ENCODE peak calls at places on chromosomes 4 and X, in ten cellular contexts. One of them, this sample, is unnamed.

GRCh38 chr4:187251896-187252295 is 528.2 kb upstream of the FAT1 start:
- DNase-seq in heart left ventricle: no peak
- DNase-seq in kidney epithelial cell: no peak
- DNase-seq in breast epithelium: no peak
- DNase-seq in coronary artery: no peak
- DNase-seq in transverse colon: no peak
- DNase-seq in fibroblast of mammary gland: no peak
- DNase-seq in activated B cell treated with CpG ODN at 0.5 μM for 24 hours: no peak
- DNase-seq in AG09319: no peak
- DNase-seq in colonic mucosa: no peak
- DNase-seq in this sample: no peak

GRCh38 chrX:46704767-46705386 is 54.0 kb downstream of the SLC9A7 start:
- DNase-seq in transverse colon: no peak
- DNase-seq in AG09319: no peak
- DNase-seq in kidney epithelial cell: no peak
- DNase-seq in coronary artery: no peak
- DNase-seq in activated B cell treated with CpG ODN at 0.5 μM for 24 hours: no peak
- DNase-seq in colonic mucosa: no peak
- DNase-seq in heart left ventricle: no peak
- DNase-seq in breast epithelium: no peak
- DNase-seq in fibroblast of mammary gland: peak
- DNase-seq in this sample: peak

GRCh38 chr4:11650801-11651596 is 222.3 kb upstream of the HS3ST1 start:
- DNase-seq in AG09319: no peak
- DNase-seq in coronary artery: no peak
- DNase-seq in colonic mucosa: no peak
- DNase-seq in kidney epithelial cell: peak
- DNase-seq in breast epithelium: no peak
- DNase-seq in fibroblast of mammary gland: peak
- DNase-seq in heart left ventricle: no peak
- DNase-seq in transverse colon: no peak
- DNase-seq in activated B cell treated with CpG ODN at 0.5 μM for 24 hours: no peak
- DNase-seq in this sample: no peak

GRCh38 chrX:130702867-130703707 is 199.9 kb downstream of the ENOX2 start:
- DNase-seq in fibroblast of mammary gland: peak
- DNase-seq in coronary artery: no peak
- DNase-seq in heart left ventricle: no peak
- DNase-seq in kidney epithelial cell: no peak
- DNase-seq in colonic mucosa: no peak
- DNase-seq in activated B cell treated with CpG ODN at 0.5 μM for 24 hours: no peak
- DNase-seq in AG09319: no peak
- DNase-seq in transverse colon: no peak
- DNase-seq in breast epithelium: no peak
- DNase-seq in this sample: peak

GRCh38 chr4:14749910-14750309 is 252.4 kb upstream of the CPEB2 start:
- DNase-seq in colonic mucosa: peak
- DNase-seq in kidney epithelial cell: no peak
- DNase-seq in breast epithelium: no peak
- DNase-seq in coronary artery: no peak
- DNase-seq in transverse colon: peak
- DNase-seq in fibroblast of mammary gland: peak
- DNase-seq in AG09319: no peak
- DNase-seq in activated B cell treated with CpG ODN at 0.5 μM for 24 hours: no peak
- DNase-seq in heart left ventricle: peak
- DNase-seq in this sample: no peak

GRCh38 chrX:132209527-132209926 is 9.7 kb downstream of the RAP2C start:
- DNase-seq in coronary artery: no peak
- DNase-seq in transverse colon: no peak
- DNase-seq in kidney epithelial cell: no peak
- DNase-seq in fibroblast of mammary gland: peak
- DNase-seq in breast epithelium: no peak
- DNase-seq in AG09319: no peak
- DNase-seq in activated B cell treated with CpG ODN at 0.5 μM for 24 hours: no peak
- DNase-seq in colonic mucosa: no peak
- DNase-seq in heart left ventricle: no peak
- DNase-seq in this sample: no peak

GRCh38 chrX:107574711-107575110 is 53.6 kb upstream of the PRPS1 start:
- DNase-seq in AG09319: no peak
- DNase-seq in fibroblast of mammary gland: peak
- DNase-seq in heart left ventricle: no peak
- DNase-seq in coronary artery: no peak
- DNase-seq in activated B cell treated with CpG ODN at 0.5 μM for 24 hours: no peak
- DNase-seq in colonic mucosa: no peak
- DNase-seq in kidney epithelial cell: no peak
- DNase-seq in breast epithelium: no peak
- DNase-seq in transverse colon: no peak
- DNase-seq in this sample: peak

GRCh38 chr4:61468091-61468720 is 268.1 kb downstream of the ADGRL3 start:
- DNase-seq in activated B cell treated with CpG ODN at 0.5 μM for 24 hours: no peak
- DNase-seq in heart left ventricle: no peak
- DNase-seq in AG09319: no peak
- DNase-seq in coronary artery: no peak
- DNase-seq in breast epithelium: no peak
- DNase-seq in fibroblast of mammary gland: peak
- DNase-seq in colonic mucosa: no peak
- DNase-seq in transverse colon: no peak
- DNase-seq in kidney epithelial cell: peak
- DNase-seq in this sample: no peak

GRCh38 chr4:8726344-8726851 is 133.8 kb downstream of the CPZ start:
- DNase-seq in colonic mucosa: no peak
- DNase-seq in heart left ventricle: no peak
- DNase-seq in kidney epithelial cell: no peak
- DNase-seq in fibroblast of mammary gland: no peak
- DNase-seq in AG09319: no peak
- DNase-seq in breast epithelium: peak
- DNase-seq in activated B cell treated with CpG ODN at 0.5 μM for 24 hours: peak
- DNase-seq in coronary artery: peak
- DNase-seq in transverse colon: peak
- DNase-seq in this sample: no peak

GRCh38 chr4:25441519-25442117 is 64.6 kb downstream of the ANAPC4 start:
- DNase-seq in kidney epithelial cell: peak
- DNase-seq in colonic mucosa: peak
- DNase-seq in fibroblast of mammary gland: peak
- DNase-seq in transverse colon: peak
- DNase-seq in activated B cell treated with CpG ODN at 0.5 μM for 24 hours: no peak
- DNase-seq in heart left ventricle: peak
- DNase-seq in AG09319: no peak
- DNase-seq in breast epithelium: no peak
- DNase-seq in coronary artery: no peak
- DNase-seq in this sample: peak

GRCh38 chrX:47831788-47832187 is 4.9 kb upstream of the ZNF81 start:
- DNase-seq in transverse colon: peak
- DNase-seq in kidney epithelial cell: no peak
- DNase-seq in coronary artery: no peak
- DNase-seq in breast epithelium: no peak
- DNase-seq in fibroblast of mammary gland: peak
- DNase-seq in activated B cell treated with CpG ODN at 0.5 μM for 24 hours: no peak
- DNase-seq in heart left ventricle: peak
- DNase-seq in AG09319: no peak
- DNase-seq in colonic mucosa: peak
- DNase-seq in this sample: peak

GRCh38 chr4:38004062-38004461 is 43.9 kb downstream of the PTTG2 start:
- DNase-seq in AG09319: no peak
- DNase-seq in colonic mucosa: no peak
- DNase-seq in heart left ventricle: no peak
- DNase-seq in fibroblast of mammary gland: no peak
- DNase-seq in breast epithelium: no peak
- DNase-seq in activated B cell treated with CpG ODN at 0.5 μM for 24 hours: no peak
- DNase-seq in coronary artery: no peak
- DNase-seq in kidney epithelial cell: peak
- DNase-seq in transverse colon: no peak
- DNase-seq in this sample: no peak
- TF ChIP-seq CTCF in AG09319: no peak
- TF ChIP-seq CTCF in colonic mucosa: no peak
- TF ChIP-seq CTCF in heart left ventricle: no peak
- TF ChIP-seq CTCF in fibroblast of mammary gland: no peak
- TF ChIP-seq CTCF in breast epithelium: no peak
- TF ChIP-seq CTCF in activated B cell treated with CpG ODN at 0.5 μM for 24 hours: no peak
- TF ChIP-seq CTCF in coronary artery: no peak
- TF ChIP-seq CTCF in kidney epithelial cell: no peak
- TF ChIP-seq CTCF in transverse colon: no peak
- TF ChIP-seq CTCF in this sample: no peak

GRCh38 chr4:7261174-7261573 is 68.8 kb downstream of the SORCS2 start:
- DNase-seq in fibroblast of mammary gland: no peak
- DNase-seq in activated B cell treated with CpG ODN at 0.5 μM for 24 hours: no peak
- DNase-seq in coronary artery: no peak
- DNase-seq in colonic mucosa: no peak
- DNase-seq in breast epithelium: no peak
- DNase-seq in AG09319: no peak
- DNase-seq in heart left ventricle: no peak
- DNase-seq in transverse colon: no peak
- DNase-seq in kidney epithelial cell: no peak
- DNase-seq in this sample: no peak
- TF ChIP-seq CTCF in fibroblast of mammary gland: no peak
- TF ChIP-seq CTCF in activated B cell treated with CpG ODN at 0.5 μM for 24 hours: no peak
- TF ChIP-seq CTCF in coronary artery: no peak
- TF ChIP-seq CTCF in colonic mucosa: no peak
- TF ChIP-seq CTCF in breast epithelium: no peak
- TF ChIP-seq CTCF in AG09319: no peak
- TF ChIP-seq CTCF in heart left ventricle: no peak
- TF ChIP-seq CTCF in transverse colon: no peak
- TF ChIP-seq CTCF in kidney epithelial cell: no peak
- TF ChIP-seq CTCF in this sample: no peak

GRCh38 chr4:41750624-41751324 is 2.2 kb upstream of the PHOX2B start:
- DNase-seq in breast epithelium: no peak
- DNase-seq in heart left ventricle: no peak
- DNase-seq in fibroblast of mammary gland: no peak
- DNase-seq in coronary artery: no peak
- DNase-seq in colonic mucosa: no peak
- DNase-seq in transverse colon: no peak
- DNase-seq in kidney epithelial cell: no peak
- DNase-seq in AG09319: no peak
- DNase-seq in activated B cell treated with CpG ODN at 0.5 μM for 24 hours: no peak
- DNase-seq in this sample: no peak

GRCh38 chr4:41749650-41750049 is 1.1 kb upstream of the PHOX2B start:
- DNase-seq in AG09319: no peak
- DNase-seq in transverse colon: no peak
- DNase-seq in fibroblast of mammary gland: no peak
- DNase-seq in activated B cell treated with CpG ODN at 0.5 μM for 24 hours: no peak
- DNase-seq in heart left ventricle: no peak
- DNase-seq in breast epithelium: no peak
- DNase-seq in coronary artery: no peak
- DNase-seq in colonic mucosa: no peak
- DNase-seq in kidney epithelial cell: no peak
- DNase-seq in this sample: no peak

GRCh38 chr4:41752081-41752836 is 3.7 kb upstream of the PHOX2B start:
- DNase-seq in transverse colon: no peak
- DNase-seq in colonic mucosa: no peak
- DNase-seq in activated B cell treated with CpG ODN at 0.5 μM for 24 hours: no peak
- DNase-seq in breast epithelium: no peak
- DNase-seq in coronary artery: no peak
- DNase-seq in AG09319: no peak
- DNase-seq in fibroblast of mammary gland: no peak
- DNase-seq in heart left ventricle: no peak
- DNase-seq in kidney epithelial cell: no peak
- DNase-seq in this sample: no peak

GRCh38 chr4:41750158-41750623 is 1.7 kb upstream of the PHOX2B start:
- DNase-seq in AG09319: no peak
- DNase-seq in breast epithelium: no peak
- DNase-seq in colonic mucosa: no peak
- DNase-seq in coronary artery: no peak
- DNase-seq in heart left ventricle: no peak
- DNase-seq in transverse colon: no peak
- DNase-seq in activated B cell treated with CpG ODN at 0.5 μM for 24 hours: no peak
- DNase-seq in fibroblast of mammary gland: no peak
- DNase-seq in kidney epithelial cell: no peak
- DNase-seq in this sample: no peak

DNA sequence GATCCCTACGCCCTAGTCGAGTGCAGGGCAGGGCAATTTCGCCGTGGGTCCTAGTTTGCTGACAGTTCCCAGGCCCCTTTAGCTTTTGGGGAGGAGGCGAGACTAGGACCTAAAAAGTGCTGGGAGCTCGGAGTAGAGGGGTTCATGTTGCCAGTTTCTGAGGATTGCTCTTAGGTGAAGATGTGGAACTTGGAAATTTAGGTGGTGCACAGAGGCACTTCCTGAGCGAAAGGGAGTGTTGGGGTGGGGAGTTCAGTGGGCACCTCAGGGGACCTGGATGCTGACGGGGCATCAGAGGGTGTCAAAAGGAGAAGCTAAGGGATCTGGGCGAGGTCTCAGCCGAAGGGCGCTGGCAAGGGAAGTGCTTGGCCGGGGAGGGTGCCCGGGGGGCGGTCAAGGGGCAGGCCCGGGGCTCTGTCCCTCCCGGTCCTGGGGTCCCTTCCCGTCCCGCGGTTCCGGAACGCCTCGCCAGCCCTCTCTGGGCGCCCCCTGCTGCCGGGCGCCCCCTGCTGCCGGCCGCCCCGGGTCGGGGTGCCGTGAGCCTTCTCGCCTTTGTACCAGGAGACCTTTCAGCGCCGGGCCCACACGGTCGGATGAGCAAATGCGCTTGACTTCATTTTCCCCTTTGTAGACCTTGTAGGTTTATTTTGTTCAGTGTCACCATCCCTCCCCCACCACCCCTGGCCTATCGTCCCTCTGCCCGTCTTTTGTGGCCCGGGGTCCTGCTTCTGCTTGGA is 3.0 kb upstream of the PHOX2B start:
- DNase-seq in AG09319: no peak
- DNase-seq in kidney epithelial cell: no peak
- DNase-seq in activated B cell treated with CpG ODN at 0.5 μM for 24 hours: no peak
- DNase-seq in fibroblast of mammary gland: no peak
- DNase-seq in coronary artery: no peak
- DNase-seq in colonic mucosa: no peak
- DNase-seq in heart left ventricle: no peak
- DNase-seq in breast epithelium: no peak
- DNase-seq in transverse colon: no peak
- DNase-seq in this sample: no peak
- TF ChIP-seq CTCF in AG09319: no peak
- TF ChIP-seq CTCF in kidney epithelial cell: no peak
- TF ChIP-seq CTCF in activated B cell treated with CpG ODN at 0.5 μM for 24 hours: no peak
- TF ChIP-seq CTCF in fibroblast of mammary gland: no peak
- TF ChIP-seq CTCF in coronary artery: no peak
- TF ChIP-seq CTCF in colonic mucosa: no peak
- TF ChIP-seq CTCF in heart left ventricle: no peak
- TF ChIP-seq CTCF in breast epithelium: no peak
- TF ChIP-seq CTCF in transverse colon: no peak
- TF ChIP-seq CTCF in this sample: peak

GRCh38 chr4:73131281-73131680 is 61.8 kb upstream of the COX18 start:
- DNase-seq in colonic mucosa: no peak
- DNase-seq in AG09319: no peak
- DNase-seq in heart left ventricle: no peak
- DNase-seq in transverse colon: no peak
- DNase-seq in activated B cell treated with CpG ODN at 0.5 μM for 24 hours: no peak
- DNase-seq in breast epithelium: no peak
- DNase-seq in fibroblast of mammary gland: no peak
- DNase-seq in kidney epithelial cell: no peak
- DNase-seq in coronary artery: no peak
- DNase-seq in this sample: no peak

GRCh38 chr4:73129319-73129718 is 59.8 kb upstream of the COX18 start:
- DNase-seq in kidney epithelial cell: no peak
- DNase-seq in transverse colon: no peak
- DNase-seq in heart left ventricle: no peak
- DNase-seq in fibroblast of mammary gland: no peak
- DNase-seq in coronary artery: no peak
- DNase-seq in colonic mucosa: no peak
- DNase-seq in breast epithelium: no peak
- DNase-seq in AG09319: no peak
- DNase-seq in activated B cell treated with CpG ODN at 0.5 μM for 24 hours: no peak
- DNase-seq in this sample: no peak

GRCh38 chr4:73133784-73134183 is 64.3 kb upstream of the COX18 start:
- DNase-seq in coronary artery: no peak
- DNase-seq in colonic mucosa: no peak
- DNase-seq in kidney epithelial cell: no peak
- DNase-seq in activated B cell treated with CpG ODN at 0.5 μM for 24 hours: no peak
- DNase-seq in fibroblast of mammary gland: no peak
- DNase-seq in transverse colon: no peak
- DNase-seq in breast epithelium: no peak
- DNase-seq in heart left ventricle: no peak
- DNase-seq in AG09319: no peak
- DNase-seq in this sample: no peak

GRCh38 chr4:73127839-73128448 is 58.4 kb upstream of the COX18 start:
- DNase-seq in fibroblast of mammary gland: peak
- DNase-seq in transverse colon: no peak
- DNase-seq in colonic mucosa: no peak
- DNase-seq in breast epithelium: no peak
- DNase-seq in heart left ventricle: no peak
- DNase-seq in AG09319: no peak
- DNase-seq in coronary artery: no peak
- DNase-seq in kidney epithelial cell: no peak
- DNase-seq in activated B cell treated with CpG ODN at 0.5 μM for 24 hours: no peak
- DNase-seq in this sample: peak
- TF ChIP-seq CTCF in fibroblast of mammary gland: peak
- TF ChIP-seq CTCF in transverse colon: peak
- TF ChIP-seq CTCF in colonic mucosa: peak
- TF ChIP-seq CTCF in breast epithelium: no peak
- TF ChIP-seq CTCF in heart left ventricle: peak
- TF ChIP-seq CTCF in AG09319: peak
- TF ChIP-seq CTCF in coronary artery: no peak
- TF ChIP-seq CTCF in kidney epithelial cell: peak
- TF ChIP-seq CTCF in activated B cell treated with CpG ODN at 0.5 μM for 24 hours: no peak
- TF ChIP-seq CTCF in this sample: peak

This sample was measured in HFFc6.